ENCODE peak calls at places on chromosomes 1 and 21, in nine cellular contexts. P, M, W, A, F, U, Y, G and Z are unnamed samples.

GRCh38 chr21:41706263-41706639 is 60.6 kb downstream of the RIPK4 start:
- DNase-seq in P (no peak), M (no peak), W (no peak), A (no peak), F (no peak), U (no peak), Y (no peak), G (no peak), Z (no peak)

GRCh38 chr1:214446772-214447556 is 104.4 kb downstream of the PTPN14 start:
- DNase-seq in P (no peak), M (no peak), W (no peak), A (peak; percentile 91), F (no peak), U (no peak), Y (no peak), G (peak; percentile 42), Z (peak; percentile 62)

GRCh38 chr1:185864889-185865288 is 130.7 kb downstream of the HMCN1 start:
- DNase-seq in P (no peak), M (no peak), W (no peak), A (no peak), F (no peak), U (no peak), Y (no peak), G (no peak), Z (no peak)

GRCh38 chr1:112702067-112702395 is 4.9 kb downstream of the RHOC start:
- DNase-seq in P (no peak), M (no peak), W (peak; percentile 30), A (no peak), F (no peak), U (no peak), Y (peak; percentile 30), G (no peak), Z (peak; percentile 5)

GRCh38 chr1:178682886-178683285 is 42.2 kb upstream of the RALGPS2 start:
- DNase-seq in P (no peak), M (no peak), W (no peak), A (no peak), F (no peak), U (no peak), Y (no peak), G (no peak), Z (no peak)

GRCh38 chr1:168686666-168687065 is 42.3 kb downstream of the DPT start:
- DNase-seq in P (no peak), M (no peak), W (no peak), A (no peak), F (no peak), U (no peak), Y (no peak), G (no peak), Z (no peak)

GRCh38 chr1:147665521-147665920 is 4.8 kb downstream of the ACP6 start:
- DNase-seq in P (no peak), M (no peak), W (no peak), A (peak; percentile 22), F (no peak), U (no peak), Y (no peak), G (no peak), Z (no peak)

GRCh38 chr1:3319874-3320245 is 134.6 kb upstream of the ARHGEF16 start:
- DNase-seq in P (no peak), M (no peak), W (no peak), A (peak; percentile 85), F (peak; percentile 85), U (no peak), Y (no peak), G (peak; percentile 72), Z (peak; percentile 75)

GRCh38 chr1:153536618-153537375 is 1.0 kb upstream of the S100A6 start:
- DNase-seq in P (no peak), M (no peak), W (peak; percentile 47), A (no peak), F (no peak), U (no peak), Y (peak; percentile 72), G (no peak), Z (peak; percentile 44)

GRCh38 chr1:50108497-50109073 is at the start of gene ELAVL4:
- DNase-seq in P (no peak), M (no peak), W (no peak), A (no peak), F (no peak), U (no peak), Y (no peak), G (peak; percentile 40), Z (no peak)

DNA sequence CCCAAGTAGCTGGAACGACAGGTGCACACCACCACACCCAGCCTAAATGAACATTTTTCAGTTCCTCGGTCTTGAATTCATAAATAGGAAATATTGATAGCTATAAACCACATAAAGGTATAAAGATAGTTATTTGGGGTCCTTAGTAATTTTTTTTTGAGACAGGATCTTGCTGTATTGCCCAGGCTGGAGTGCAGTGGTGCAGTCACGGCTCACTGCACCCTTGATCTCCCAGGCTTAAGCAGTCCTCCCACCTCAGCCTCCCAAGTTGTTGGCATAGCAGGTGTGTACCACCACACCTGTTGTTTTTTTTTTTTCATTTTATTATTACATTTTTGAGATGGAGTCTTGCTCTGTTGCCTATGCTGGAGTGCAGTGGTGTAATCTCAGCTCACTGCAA is 3.7 kb upstream of the PPP1R15B start:
- DNase-seq in P (peak; percentile 17), M (no peak), W (no peak), A (no peak), F (no peak), U (no peak), Y (no peak), G (no peak), Z (no peak)
- TF ChIP-seq EP300 in P (no peak), M (no peak), W (no peak), A (no peak), F (no peak), U (no peak), Y (no peak), G (no peak), Z (no peak)

GRCh38 chr21:44931501-44932365 is 8.1 kb upstream of the SLX9 start:
- DNase-seq in P (no peak), M (peak; percentile 85), W (no peak), A (no peak), F (no peak), U (no peak), Y (no peak), G (no peak), Z (no peak)

GRCh38 chr21:44933938-44934260 is 5.9 kb upstream of the SLX9 start:
- DNase-seq in P (no peak), M (peak; percentile 58), W (no peak), A (no peak), F (no peak), U (no peak), Y (no peak), G (no peak), Z (no peak)

GRCh38 chr21:44931137-44931500 is 8.7 kb upstream of the SLX9 start:
- DNase-seq in P (no peak), M (no peak), W (no peak), A (no peak), F (no peak), U (no peak), Y (no peak), G (peak; percentile 49), Z (no peak)

GRCh38 chr21:44933199-44933937 is 6.5 kb upstream of the SLX9 start:
- DNase-seq in P (no peak), M (peak; percentile 57), W (no peak), A (no peak), F (no peak), U (no peak), Y (no peak), G (no peak), Z (no peak)

GRCh38 chr21:44932366-44933181 is 7.3 kb upstream of the SLX9 start:
- DNase-seq in P (no peak), M (peak; percentile 94), W (no peak), A (no peak), F (peak; percentile 78), U (no peak), Y (no peak), G (peak; percentile 86), Z (no peak)
- TF ChIP-seq CTCF in P (peak; percentile 63), M (peak; percentile 47), W (no peak), A (peak; percentile 58), F (peak; percentile 80), U (peak; percentile 50), Y (peak; percentile 32), G (peak; percentile 35), Z (peak; percentile 67)

GRCh38 chr1:156427858-156428257 is 58.8 kb downstream of the RHBG start:
- DNase-seq in P (no peak), M (no peak), W (no peak), A (no peak), F (no peak), U (no peak), Y (no peak), G (no peak), Z (no peak)

GRCh38 chr1:156430305-156430704 is 61.3 kb downstream of the RHBG start:
- DNase-seq in P (no peak), M (no peak), W (no peak), A (no peak), F (peak; percentile 43), U (no peak), Y (no peak), G (no peak), Z (no peak)

GRCh38 chr1:156430809-156431208 is 61.8 kb downstream of the RHBG start:
- DNase-seq in P (no peak), M (no peak), W (no peak), A (no peak), F (no peak), U (no peak), Y (no peak), G (no peak), Z (no peak)

GRCh38 chr1:156428772-156429288 is 59.8 kb downstream of the RHBG start:
- DNase-seq in P (no peak), M (no peak), W (no peak), A (no peak), F (no peak), U (no peak), Y (no peak), G (no peak), Z (no peak)

GRCh38 chr1:156429308-156430060 is 60.5 kb downstream of the RHBG start:
- DNase-seq in P (no peak), M (no peak), W (no peak), A (no peak), F (no peak), U (no peak), Y (no peak), G (no peak), Z (no peak)
- TF ChIP-seq EP300 in P (no peak), M (no peak), W (no peak), A (no peak), F (no peak), U (no peak), Y (no peak), G (no peak), Z (no peak)

GRCh38 chr1:83887483-83887882 is 111.4 kb downstream of the TTLL7 start:
- DNase-seq in P (no peak), M (no peak), W (no peak), A (no peak), F (no peak), U (no peak), Y (no peak), G (no peak), Z (no peak)

GRCh38 chr1:83883979-83884378 is 115.0 kb downstream of the TTLL7 start:
- DNase-seq in P (no peak), M (no peak), W (no peak), A (no peak), F (no peak), U (no peak), Y (no peak), G (no peak), Z (no peak)

DNA sequence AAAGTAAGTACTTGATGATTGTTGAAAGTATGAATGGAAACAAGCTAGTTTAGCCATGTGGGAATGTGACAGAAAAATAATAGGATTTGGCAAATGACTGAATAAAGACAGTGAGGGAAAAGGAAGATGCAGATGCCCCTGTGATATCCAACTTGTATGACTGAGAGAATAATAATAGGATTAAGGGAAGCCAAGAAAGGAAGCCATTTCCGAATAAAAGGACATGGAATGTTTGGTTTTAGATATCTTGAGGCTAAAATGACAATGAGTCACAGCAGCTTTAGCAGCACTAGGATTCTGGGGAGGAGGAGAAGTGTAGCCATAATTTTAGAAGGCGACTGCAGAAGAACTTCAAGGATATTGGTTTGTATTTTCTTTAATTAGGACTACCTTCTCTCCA is 109.2 kb downstream of the TTLL7 start:
- DNase-seq in P (no peak), M (no peak), W (no peak), A (no peak), F (no peak), U (no peak), Y (no peak), G (no peak), Z (no peak)
- TF ChIP-seq CTCF in P (no peak), M (no peak), W (no peak), A (no peak), F (no peak), U (no peak), Y (no peak), G (no peak), Z (no peak)